ENCODE peak calls at places on chromosomes 5 and 9, in five cellular contexts. U is BE2C, O is tibial artery, A is endothelial cell, E is neural crest cell. L is an unnamed sample.
A peak's percentile ranks its signal among the peaks of the same experiment; 100 is the strongest.

GRCh38 chr5:168315991-168316578 is 24.6 kb downstream of the WWC1 start:
- DNase-seq in U (no peak), O (no peak), A (no peak), E (no peak), L (no peak)

GRCh38 chr9:131951905-131952304 is 127.8 kb downstream of the MED27 start:
- DNase-seq in U (peak; percentile 27), O (peak; percentile 71), A (no peak), E (no peak), L (no peak)

GRCh38 chr5:50564079-50564478 is 102.4 kb upstream of the PARP8 start:
- DNase-seq in U (no peak), O (no peak), A (no peak), E (no peak), L (peak; percentile 10)

GRCh38 chr9:104992696-104993095 is 64.7 kb upstream of the ABCA1 start:
- DNase-seq in U (no peak), O (no peak), A (no peak), E (no peak), L (no peak)

GRCh38 chr9:15834541-15834940 is 281.7 kb downstream of the CCDC171 start:
- DNase-seq in U (peak; percentile 44), O (no peak), A (no peak), E (no peak), L (no peak)

GRCh38 chr5:56803894-56804293 is 11.5 kb upstream of the MAP3K1 start:
- DNase-seq in U (no peak), O (no peak), A (no peak), E (no peak), L (no peak)

GRCh38 chr5:43432486-43433365 is 20.5 kb upstream of the CCL28 start:
- DNase-seq in U (no peak), O (peak; percentile 75), A (no peak), E (no peak), L (no peak)

GRCh38 chr9:136955202-136955942 is 3.3 kb downstream of the LCN12 start:
- DNase-seq in U (no peak), O (no peak), A (no peak), E (no peak), L (no peak)

GRCh38 chr9:85895685-85896084 is 45.3 kb upstream of the NAA35 start:
- DNase-seq in U (no peak), O (no peak), A (no peak), E (no peak), L (no peak)

GRCh38 chr9:79657891-79658290 is 86.1 kb downstream of the TLE4 start:
- DNase-seq in U (no peak), O (no peak), A (no peak), E (no peak), L (no peak)

GRCh38 chr9:37329576-37329975 is 92.9 kb upstream of the GRHPR start:
- DNase-seq in U (peak; percentile 25), O (no peak), A (no peak), E (no peak), L (no peak)

GRCh38 chr9:6450641-6451375 is 37.8 kb downstream of the UHRF2 start:
- DNase-seq in U (no peak), O (no peak), A (no peak), E (no peak), L (no peak)

GRCh38 chr5:164191240-164191639 is 685.8 kb downstream of the MAT2B start:
- DNase-seq in U (no peak), O (no peak), A (no peak), E (no peak), L (no peak)

GRCh38 chr9:116484483-116484776 is 202.7 kb upstream of the TRIM32 start:
- DNase-seq in U (no peak), O (peak; percentile 28), A (no peak), E (no peak), L (no peak)

GRCh38 chr5:118611332-118611945 is 376.9 kb downstream of the DTWD2 start:
- DNase-seq in U (peak; percentile 33), O (no peak), A (peak; percentile 52), E (no peak), L (peak; percentile 30)

GRCh38 chr5:59712836-59713487 is 180.6 kb downstream of the PDE4D start:
- DNase-seq in U (no peak), O (no peak), A (no peak), E (no peak), L (no peak)

GRCh38 chr5:96562614-96563013 is 99.6 kb upstream of the CAST start:
- DNase-seq in U (no peak), O (no peak), A (no peak), E (no peak), L (no peak)

GRCh38 chr9:13904746-13905145 is 409.2 kb downstream of the NFIB start:
- DNase-seq in U (no peak), O (no peak), A (no peak), E (no peak), L (no peak)

GRCh38 chr5:53024535-53024934 is 35.4 kb downstream of the ITGA2 start:
- DNase-seq in U (no peak), O (no peak), A (no peak), E (no peak), L (no peak)

GRCh38 chr5:93607367-93608258 is 24.6 kb downstream of the NR2F1 start:
- DNase-seq in U (peak; percentile 51), O (no peak), A (no peak), E (no peak), L (peak; percentile 47)

GRCh38 chr5:163467682-163468081 is 7.2 kb downstream of the HMMR start:
- DNase-seq in U (no peak), O (no peak), A (no peak), E (no peak), L (no peak)

GRCh38 chr9:24293391-24293790 is 252.3 kb downstream of the IZUMO3 start:
- DNase-seq in U (no peak), O (no peak), A (no peak), E (no peak), L (no peak)

GRCh38 chr9:69346596-69347390 is 21.8 kb downstream of the ENTREP1 start:
- DNase-seq in U (no peak), O (no peak), A (no peak), E (no peak), L (no peak)

GRCh38 chr9:92661761-92662160 is 8.2 kb downstream of the IPPK start:
- DNase-seq in U (no peak), O (no peak), A (no peak), E (no peak), L (no peak)

GRCh38 chr9:132946624-132947295 is 2.3 kb upstream of the TSC1 start:
- DNase-seq in U (no peak), O (no peak), A (no peak), E (no peak), L (no peak)

GRCh38 chr5:176620333-176620981 is 9.9 kb downstream of the SNCB start:
- DNase-seq in U (no peak), O (peak; percentile 48), A (no peak), E (no peak), L (no peak)

GRCh38 chr5:78745985-78746384 is 97.4 kb upstream of the LHFPL2 start:
- DNase-seq in U (no peak), O (no peak), A (no peak), E (no peak), L (no peak)

GRCh38 chr9:95937131-95937530 is 61.6 kb downstream of the ERCC6L2 start:
- DNase-seq in U (no peak), O (no peak), A (no peak), E (no peak), L (no peak)

GRCh38 chr5:74471875-74472274 is 168.7 kb downstream of the ENC1 start:
- DNase-seq in U (no peak), O (no peak), A (no peak), E (no peak), L (no peak)

GRCh38 chr5:155726267-155726666 is 600.7 kb upstream of the SGCD start:
- DNase-seq in U (no peak), O (no peak), A (peak; percentile 54), E (peak; percentile 37), L (no peak)

GRCh38 chr5:155728146-155728856 is 598.7 kb upstream of the SGCD start:
- DNase-seq in U (peak; percentile 51), O (peak; percentile 47), A (peak; percentile 65), E (peak; percentile 41), L (no peak)

GRCh38 chr5:155727512-155728145 is 599.3 kb upstream of the SGCD start:
- DNase-seq in U (no peak), O (no peak), A (peak; percentile 14), E (peak; percentile 5), L (no peak)

GRCh38 chr5:155729684-155730059 is 597.3 kb upstream of the SGCD start:
- DNase-seq in U (no peak), O (no peak), A (peak; percentile 16), E (no peak), L (no peak)

GRCh38 chr5:155728857-155729683 is 597.9 kb upstream of the SGCD start:
- DNase-seq in U (no peak), O (no peak), A (peak; percentile 19), E (no peak), L (no peak)
- TF ChIP-seq CTCF in U (no peak), O (no peak), A (no peak), E (peak; percentile 21), L (no peak)

GRCh38 chr5:173638631-173639030 is 22.2 kb upstream of the BOD1 start:
- DNase-seq in U (no peak), O (no peak), A (no peak), E (no peak), L (no peak)

GRCh38 chr5:173642191-173642816 is 25.9 kb upstream of the BOD1 start:
- DNase-seq in U (no peak), O (no peak), A (no peak), E (no peak), L (no peak)

GRCh38 chr5:173638126-173638525 is 21.7 kb upstream of the BOD1 start:
- DNase-seq in U (no peak), O (no peak), A (no peak), E (no peak), L (no peak)

GRCh38 chr5:173641171-173641570 is 24.7 kb upstream of the BOD1 start:
- DNase-seq in U (no peak), O (no peak), A (no peak), E (no peak), L (no peak)

GRCh38 chr5:173640166-173640804 is 23.8 kb upstream of the BOD1 start:
- DNase-seq in U (no peak), O (no peak), A (no peak), E (no peak), L (no peak)
- TF ChIP-seq CTCF in U (no peak), O (peak; percentile 4), A (no peak), E (no peak), L (no peak)

GRCh38 chr9:108463927-108464606 is 391.7 kb downstream of the ACTL7B start:
- DNase-seq in U (no peak), O (no peak), A (no peak), E (no peak), L (no peak)
- TF ChIP-seq CTCF in U (no peak), O (no peak), A (no peak), E (no peak), L (no peak)

DNA sequence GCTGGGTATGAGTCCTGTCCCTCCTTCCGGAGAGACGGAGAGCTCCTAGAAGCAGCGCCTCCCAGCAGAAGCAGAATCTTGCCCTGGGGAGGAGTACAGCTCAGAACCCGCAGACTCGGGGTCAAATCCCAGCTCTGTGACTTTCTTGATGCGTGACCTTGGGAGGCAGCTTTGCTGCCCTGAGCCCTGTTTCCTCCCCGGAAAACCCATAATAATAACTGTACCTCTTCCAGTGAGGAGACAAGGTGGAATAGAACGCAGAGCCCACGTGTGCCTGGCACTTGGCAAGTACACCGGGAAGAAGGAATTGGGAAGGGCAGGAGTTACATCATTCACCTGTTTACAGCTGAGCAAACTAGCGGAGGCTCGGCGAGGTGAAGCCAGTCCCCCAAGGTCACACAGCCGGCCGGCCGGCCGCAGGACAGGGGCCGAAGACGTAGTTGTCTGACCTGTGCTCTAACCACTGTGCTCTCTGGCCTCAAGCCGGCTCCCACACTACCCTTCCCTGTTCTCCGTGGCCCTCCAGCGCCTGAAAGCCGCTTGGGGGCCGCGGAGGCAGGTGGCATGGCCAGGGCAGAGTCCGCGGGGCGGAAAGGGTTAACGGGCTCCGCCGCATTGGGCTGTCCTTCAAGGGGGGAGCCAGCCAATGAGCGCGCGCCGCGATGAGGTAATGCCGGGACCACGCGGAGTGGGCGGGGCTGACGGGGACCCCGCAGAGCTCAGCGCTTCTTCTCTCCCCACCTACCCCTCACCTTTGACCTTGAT is 125.3 kb downstream of the C9orf50 start:
- DNase-seq in U (peak; percentile 97), O (peak; percentile 92), A (peak; percentile 89), E (peak; percentile 94), L (peak; percentile 87)
- TF ChIP-seq CTCF in U (peak; percentile 8), O (no peak), A (no peak), E (no peak), L (no peak)